ENCODE peak calls at places on chromosomes 1 and 21, in eight cellular contexts. Y is mesenchymal stem cell; R is GM23248; D is breast epithelium; O is CD8-positive, alpha-beta T cell; Q is stomach; L is right atrium auricular region; N is endodermal cell. F is an unnamed sample.

GRCh38 chr1:100927276-100927675 is 31.4 kb downstream of the SLC30A7 start:
- DNase-seq in Q (no peak), Y (no peak), N (no peak), L (no peak), R (no peak), D (no peak), O (peak; percentile 23), F (no peak)

GRCh38 chr1:205396972-205397616 is 24.8 kb downstream of the LEMD1 start:
- DNase-seq in R (peak; percentile 63), Q (no peak), L (peak; percentile 55), D (no peak), Y (peak; percentile 45), N (peak; percentile 74), O (no peak), F (peak; percentile 88)

GRCh38 chr1:32250893-32251716 is at the start of gene LCK:
- DNase-seq in L (no peak), O (peak; percentile 31), R (no peak), Y (no peak), D (no peak), Q (no peak), N (peak; percentile 58), F (no peak)

GRCh38 chr1:244837597-244838258 is 2.3 kb downstream of the COX20 start:
- DNase-seq in R (no peak), Y (no peak), N (no peak), Q (no peak), D (no peak), L (no peak), O (no peak), F (no peak)

GRCh38 chr21:45542667-45543370 is 579 bp upstream of the SLC19A1 start:
- DNase-seq in L (peak; percentile 56), R (peak; percentile 19), O (no peak), Q (peak; percentile 37), N (peak; percentile 62), Y (no peak), D (peak; percentile 18), F (no peak)

GRCh38 chr1:68173283-68174172 is 58.8 kb downstream of the WLS start:
- DNase-seq in L (no peak), O (no peak), R (peak; percentile 60), N (no peak), D (no peak), Q (no peak), Y (peak; percentile 60), F (no peak)

GRCh38 chr1:219876798-219877209 is 51.6 kb downstream of the SLC30A10 start:
- DNase-seq in Y (no peak), L (no peak), O (no peak), Q (no peak), R (no peak), D (no peak), N (no peak), F (peak; percentile 25)

GRCh38 chr1:231853588-231854207 is 227.1 kb downstream of the DISC1 start:
- DNase-seq in D (no peak), R (no peak), O (no peak), Y (no peak), L (no peak), Q (no peak), N (no peak), F (no peak)

GRCh38 chr1:64983110-64983509 is 16.8 kb upstream of the JAK1 start:
- DNase-seq in Q (no peak), D (peak; percentile 89), Y (peak; percentile 94), R (peak; percentile 49), N (no peak), L (no peak), O (no peak), F (no peak)

GRCh38 chr1:157403203-157403602 is 149.1 kb downstream of the FCRL5 start:
- DNase-seq in L (no peak), O (no peak), N (peak; percentile 85), Y (peak; percentile 13), R (peak; percentile 14), D (no peak), Q (no peak), F (peak; percentile 10)

GRCh38 chr1:203462878-203463277 is 12.7 kb upstream of the PRELP start:
- DNase-seq in L (peak; percentile 87), Q (no peak), R (peak; percentile 93), N (no peak), Y (peak; percentile 81), D (peak; percentile 87), O (no peak), F (no peak)

GRCh38 chr1:29383972-29384371 is 147.7 kb downstream of the PTPRU start:
- DNase-seq in L (peak; percentile 34), R (peak; percentile 61), D (no peak), O (no peak), Y (no peak), Q (no peak), N (peak; percentile 51), F (peak; percentile 56)
- H3K27ac ChIP-seq in L (no peak overlapping the region), R (no peak overlapping the region), D (no peak overlapping the region), O (no peak overlapping the region), Y (no peak overlapping the region), Q (no peak overlapping the region), N (no peak overlapping the region), F (no peak overlapping the region)

GRCh38 chr1:229690662-229691061 is 64.6 kb downstream of the URB2 start:
- DNase-seq in D (no peak), Q (no peak), R (no peak), N (no peak), Y (no peak), O (no peak), L (no peak), F (no peak)
- H3K4me1 ChIP-seq in D (no peaks in the 10 kb centered on the region), Q (no peaks in the 10 kb centered on the region), R (peaks cover 19% of the 10 kb centered on the region), N (no peaks in the 10 kb centered on the region), Y (peaks cover 17% of the 10 kb centered on the region), O (no peaks in the 10 kb centered on the region), L (peaks cover 19% of the 10 kb centered on the region), F (peaks cover 41% of the 10 kb centered on the region)

GRCh38 chr1:153547560-153548551 is 1.2 kb downstream of the S100A3 start:
- DNase-seq in N (peak; percentile 45), D (no peak), L (no peak), Y (no peak), R (no peak), O (no peak), Q (no peak), F (no peak)

GRCh38 chr1:153546371-153546770 is 765 bp upstream of the S100A4 start:
- DNase-seq in O (no peak), D (no peak), L (no peak), N (no peak), Q (no peak), Y (no peak), R (no peak), F (no peak)

GRCh38 chr1:153545067-153546055 is at the start of gene S100A4:
- DNase-seq in D (peak; percentile 92), R (peak; percentile 96), L (peak; percentile 97), N (peak; percentile 98), O (peak; percentile 47), Q (peak; percentile 97), Y (peak; percentile 95), F (peak; percentile 98)

GRCh38 chr1:153548722-153549695 is at the start of gene S100A3:
- DNase-seq in L (peak; percentile 92), O (no peak), N (peak; percentile 58), R (peak; percentile 96), Y (peak; percentile 97), Q (peak; percentile 35), D (no peak), F (peak; percentile 39)

DNA sequence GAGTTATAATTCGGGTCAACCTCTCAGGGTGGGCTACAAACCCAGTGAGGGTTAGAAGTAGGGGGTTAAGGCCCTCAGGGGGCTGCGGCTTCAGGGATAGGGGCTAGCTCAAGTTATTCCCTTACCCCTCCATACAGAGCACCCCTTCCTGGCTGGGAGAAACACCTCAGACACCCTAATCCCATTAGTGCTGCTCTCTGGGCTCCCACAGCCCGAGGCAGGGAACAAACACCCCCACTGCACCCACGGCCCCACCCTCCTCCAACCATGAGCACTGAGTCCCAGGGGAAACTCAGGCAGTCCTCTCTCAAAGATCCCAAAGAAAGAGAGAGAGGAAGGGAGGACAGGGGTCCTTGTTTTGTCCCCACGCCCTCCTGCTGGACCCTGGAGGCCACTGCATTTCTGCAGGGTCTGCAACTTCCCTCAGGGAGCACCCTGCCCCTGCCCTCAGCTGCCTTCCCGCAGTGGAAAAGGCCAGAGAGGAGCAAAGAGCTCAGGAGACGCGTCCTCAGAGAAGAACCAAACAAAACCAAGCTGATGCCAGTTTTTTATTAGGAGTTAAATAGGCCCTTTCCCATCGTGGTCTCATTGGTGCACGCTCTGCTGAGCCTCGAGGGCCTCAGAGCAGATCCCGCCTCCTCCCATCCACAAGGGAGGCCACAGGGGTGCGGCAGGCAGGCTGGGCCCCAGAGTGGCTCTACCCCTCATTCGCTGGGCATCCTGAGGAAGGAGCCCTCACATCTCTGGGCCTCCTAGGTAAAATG is 1.4 kb upstream of the S100A4 start:
- DNase-seq in N (no peak), O (no peak), D (no peak), Q (no peak), L (no peak), Y (no peak), R (peak; percentile 62), F (peak; percentile 45)
- H3K27ac ChIP-seq in N (no peak overlapping the region), O (peak overlapping the region; percentile 69), D (peak overlapping the region; percentile 94), Q (peak overlapping the region; percentile 80), L (no peak overlapping the region), Y (peak overlapping the region; percentile 5), R (peak overlapping the region; percentile 92), F (peak overlapping the region; percentile 64)

DNA sequence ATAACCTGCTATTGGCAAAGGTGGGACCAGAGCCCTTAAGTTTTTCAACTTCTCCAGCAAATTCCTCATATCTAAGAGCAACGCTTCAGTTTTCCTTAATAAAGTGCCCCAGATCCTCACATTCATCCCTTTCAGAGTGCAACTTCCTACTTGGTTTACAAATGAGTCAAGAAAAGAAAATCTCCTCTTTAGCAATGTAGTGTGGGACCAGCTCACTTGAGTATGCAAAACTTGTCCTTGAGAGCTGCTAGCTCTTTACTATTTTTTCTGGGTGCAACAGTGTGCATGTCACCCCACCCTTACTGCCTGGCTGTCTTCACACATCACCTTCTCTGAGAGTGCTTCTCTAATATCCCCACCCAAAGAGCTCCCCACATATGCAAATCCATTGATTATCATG is 203.1 kb upstream of the CAMK1G start:
- DNase-seq in L (no peak), Y (no peak), Q (no peak), R (peak; percentile 28), O (no peak), D (no peak), N (no peak), F (no peak)
- H3K4me1 ChIP-seq in L (no peaks in the 10 kb centered on the region), Y (no peaks in the 10 kb centered on the region), Q (no peaks in the 10 kb centered on the region), R (peaks cover 13% of the 10 kb centered on the region), O (no peaks in the 10 kb centered on the region), D (no peaks in the 10 kb centered on the region), N (peaks cover 28% of the 10 kb centered on the region), F (no peaks in the 10 kb centered on the region)

GRCh38 chr1:234536756-234537155 is 57.8 kb upstream of the TARBP1 start:
- DNase-seq in D (no peak), N (no peak), O (no peak), Y (no peak), Q (no peak), L (no peak), R (no peak), F (no peak)
- H3K27ac ChIP-seq in D (peak overlapping the region; percentile 98), N (no peak overlapping the region), O (no peak overlapping the region), Y (no peak overlapping the region), Q (peak overlapping the region; percentile 97), L (peak overlapping the region; percentile 97), R (no peak overlapping the region), F (no peak overlapping the region)

GRCh38 chr1:89952021-89952995 is 42.6 kb upstream of the ZNF326 start:
- DNase-seq in O (no peak), R (peak; percentile 81), L (no peak), D (no peak), Q (no peak), N (no peak), Y (peak; percentile 70), F (no peak)
- H3K4me1 ChIP-seq in O (no peaks in the 10 kb centered on the region), R (peaks cover 35% of the 10 kb centered on the region), L (no peaks in the 10 kb centered on the region), D (no peaks in the 10 kb centered on the region), Q (no peaks in the 10 kb centered on the region), N (peaks cover 8% of the 10 kb centered on the region), Y (peaks cover 4% of the 10 kb centered on the region), F (no peaks in the 10 kb centered on the region)

GRCh38 chr21:34885636-34886553 is 163.2 kb downstream of the RUNX1 start:
- DNase-seq in R (peak; percentile 43), Y (peak; percentile 45), L (no peak), O (no peak), Q (no peak), D (no peak), N (peak; percentile 75), F (no peak)
- H3K27ac ChIP-seq in R (peak overlapping the region; percentile 99), Y (peak overlapping the region; percentile 55), L (peak overlapping the region; percentile 89), O (no peak overlapping the region), Q (peak overlapping the region; percentile 94), D (peak overlapping the region; percentile 97), N (no peak overlapping the region), F (no peak overlapping the region)